ENCODE peak calls at places on chromosomes 4 and X, in eight cellular contexts. A, R, K, D, E, H, G and W are unnamed samples.
A peak's percentile ranks its signal among the peaks of the same experiment; 100 is the strongest.

GRCh38 chr4:63528592-63528991 is 880.7 kb downstream of the TECRL start:
- DNase-seq in A (no peak), R (no peak), K (peak; percentile 3), D (no peak), E (no peak), H (no peak), G (no peak), W (no peak)

GRCh38 chr4:112288455-112288854 is 2.8 kb upstream of the TIFA start:
- DNase-seq in A (no peak), R (no peak), K (no peak), D (no peak), E (no peak), H (no peak), G (peak; percentile 85), W (no peak)

GRCh38 chr4:170007113-170007512 is 19.1 kb downstream of the MFAP3L start:
- DNase-seq in A (no peak), R (no peak), K (no peak), D (no peak), E (peak; percentile 12), H (no peak), G (no peak), W (no peak)

GRCh38 chr4:65416875-65417274 is 253.4 kb downstream of the EPHA5 start:
- DNase-seq in A (no peak), R (no peak), K (peak; percentile 7), D (no peak), E (peak; percentile 42), H (no peak), G (no peak), W (peak; percentile 70)

GRCh38 chrX:1072637-1073377 is 139.6 kb downstream of the CRLF2 start:
- DNase-seq in A (no peak), R (no peak), K (no peak), D (no peak), E (no peak), H (no peak), G (no peak), W (no peak)

GRCh38 chrX:53287493-53288138 is 6.2 kb upstream of the IQSEC2 start:
- DNase-seq in A (peak; percentile 84), R (no peak), K (peak; percentile 66), D (peak; percentile 65), E (peak; percentile 70), H (no peak), G (peak; percentile 7), W (no peak)

GRCh38 chr4:41535911-41536361 is 2.0 kb upstream of the LIMCH1 start:
- DNase-seq in A (no peak), R (no peak), K (peak; percentile 35), D (no peak), E (no peak), H (no peak), G (no peak), W (no peak)

GRCh38 chrX:46770006-46770816 is 11.3 kb upstream of the SLC9A7 start:
- DNase-seq in A (no peak), R (no peak), K (peak; percentile 57), D (no peak), E (peak; percentile 66), H (no peak), G (no peak), W (no peak)

GRCh38 chr4:24914460-24914859 is 1.6 kb upstream of the CCDC149 start:
- DNase-seq in A (no peak), R (no peak), K (no peak), D (no peak), E (no peak), H (no peak), G (no peak), W (no peak)

GRCh38 chr4:186727977-186728519 is 4.4 kb upstream of the FAT1 start:
- DNase-seq in A (no peak), R (no peak), K (peak; percentile 36), D (no peak), E (peak; percentile 53), H (no peak), G (no peak), W (no peak)

GRCh38 chr4:188707036-188707435 is 567.8 kb downstream of the TRIML1 start:
- DNase-seq in A (no peak), R (no peak), K (no peak), D (no peak), E (no peak), H (no peak), G (no peak), W (no peak)

GRCh38 chr4:127188847-127189246 is 443.9 kb upstream of the INTU start:
- DNase-seq in A (no peak), R (no peak), K (no peak), D (peak; percentile 32), E (peak; percentile 36), H (no peak), G (no peak), W (no peak)

GRCh38 chr4:139861471-139861870 is 195.9 kb downstream of the MGST2 start:
- DNase-seq in A (no peak), R (no peak), K (no peak), D (no peak), E (no peak), H (no peak), G (no peak), W (no peak)
- TF ChIP-seq CTCF in A (no peak), R (no peak), K (no peak), D (no peak), E (no peak), H (no peak), G (no peak), W (no peak)

DNA sequence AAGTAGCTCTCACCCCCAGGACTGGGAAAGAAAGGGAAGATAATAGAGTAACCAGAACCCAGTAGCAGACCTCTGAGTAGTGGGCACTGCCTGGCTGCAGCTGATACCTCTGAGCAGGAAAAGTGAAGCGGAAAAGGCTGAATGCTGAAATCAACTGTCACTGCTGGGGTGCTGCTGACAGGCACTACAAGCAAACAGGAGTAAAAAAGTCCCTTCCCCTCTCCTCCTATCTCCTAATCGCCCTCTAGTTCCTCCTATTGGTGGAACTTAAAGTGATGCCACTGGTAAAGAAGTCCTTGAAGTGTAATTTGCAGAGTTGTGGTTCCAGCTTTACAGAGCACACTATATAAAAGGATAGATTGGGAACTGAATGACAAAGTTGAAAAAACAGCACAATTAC is 32.8 kb upstream of the GLRB start:
- DNase-seq in A (no peak), R (no peak), K (peak; percentile 42), D (peak; percentile 16), E (peak; percentile 56), H (no peak), G (no peak), W (no peak)
- TF ChIP-seq CTCF in A (no peak), R (peak; percentile 41), K (peak; percentile 26), D (peak; percentile 34), E (peak; percentile 44), H (no peak), G (no peak), W (peak; percentile 64)

GRCh38 chr4:67721317-67721769 is 20.4 kb upstream of the UBA6 start:
- DNase-seq in A (no peak), R (no peak), K (peak; percentile 43), D (no peak), E (no peak), H (no peak), G (no peak), W (no peak)

GRCh38 chr4:67725981-67726380 is 25.0 kb upstream of the UBA6 start:
- DNase-seq in A (no peak), R (no peak), K (no peak), D (no peak), E (peak; percentile 67), H (no peak), G (no peak), W (no peak)

GRCh38 chr4:67721770-67722597 is 21.0 kb upstream of the UBA6 start:
- DNase-seq in A (no peak), R (no peak), K (peak; percentile 26), D (peak; percentile 67), E (peak; percentile 44), H (no peak), G (no peak), W (no peak)

GRCh38 chr4:67725132-67725531 is 24.2 kb upstream of the UBA6 start:
- DNase-seq in A (no peak), R (no peak), K (peak; percentile 18), D (no peak), E (peak; percentile 32), H (no peak), G (no peak), W (no peak)

DNA sequence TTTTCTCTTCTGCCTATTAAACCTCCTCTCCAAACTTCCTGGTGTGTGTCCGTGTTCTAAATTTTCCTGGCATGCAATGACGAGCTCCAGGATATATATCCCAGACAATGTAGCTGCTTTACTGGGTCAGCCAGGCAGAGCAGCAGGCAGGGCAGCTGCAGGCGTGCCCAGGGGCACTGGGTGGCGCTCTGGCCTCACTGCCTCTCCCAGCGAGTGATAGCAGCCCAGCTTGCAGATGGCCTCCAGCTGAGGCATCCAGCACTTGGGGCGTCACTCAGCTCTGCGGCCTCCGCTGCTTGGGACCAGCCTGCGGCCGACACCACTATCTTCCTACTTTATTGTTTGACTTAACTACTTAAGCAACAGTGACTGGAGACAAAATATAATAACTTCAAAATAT is 23.0 kb upstream of the UBA6 start:
- DNase-seq in A (no peak), R (no peak), K (no peak), D (no peak), E (no peak), H (no peak), G (no peak), W (no peak)
- TF ChIP-seq CTCF in A (no peak), R (no peak), K (no peak), D (peak; percentile 23), E (no peak), H (no peak), G (no peak), W (no peak)

DNA sequence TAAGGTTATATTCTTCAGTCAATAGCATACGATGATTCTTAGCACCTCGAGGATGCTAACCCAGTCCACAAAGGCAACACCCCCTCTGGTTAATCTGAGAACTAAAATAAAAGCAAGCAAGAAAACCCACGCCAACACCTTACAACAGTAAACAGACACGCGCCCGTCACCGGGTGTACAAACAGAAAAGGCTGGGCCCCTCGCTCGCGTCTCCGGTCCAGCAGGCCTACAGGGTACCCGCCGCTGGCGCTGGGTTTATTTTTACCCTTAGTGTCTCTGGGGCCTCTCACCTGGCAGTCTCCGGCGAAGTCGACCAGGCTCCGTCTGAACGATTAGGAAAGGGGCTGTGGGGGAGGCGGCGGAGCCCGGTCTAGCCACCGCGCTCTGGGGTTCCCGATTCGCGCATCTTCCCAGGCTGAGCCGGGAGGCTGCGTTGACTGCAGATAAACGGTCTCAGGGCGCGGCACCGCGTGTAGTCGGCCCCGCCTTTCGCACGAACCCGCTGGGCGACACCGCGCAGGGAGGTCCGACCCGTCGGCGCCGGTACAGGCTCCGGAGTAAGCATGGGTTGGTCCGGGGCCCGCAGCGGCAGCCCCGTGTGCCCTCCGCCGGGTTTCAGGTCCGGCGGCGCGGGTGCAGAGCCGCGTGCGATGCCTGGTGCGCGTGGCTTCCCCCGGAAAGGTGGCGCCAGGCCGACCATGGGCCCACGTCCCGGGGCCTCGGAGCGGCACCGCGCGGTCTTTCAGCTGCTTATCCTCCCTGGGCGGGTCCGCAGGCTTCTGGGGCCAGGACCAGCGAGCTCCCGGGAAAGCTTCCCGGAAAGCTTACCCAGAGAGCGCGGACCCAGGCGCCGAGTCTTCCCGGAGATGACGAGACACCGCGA is at the start of gene SLC9B2:
- DNase-seq in A (peak; percentile 86), R (no peak), K (peak; percentile 74), D (no peak), E (peak; percentile 72), H (peak; percentile 19), G (peak; percentile 73), W (no peak)
- TF ChIP-seq CTCF in A (no peak), R (no peak), K (peak; percentile 19), D (no peak), E (peak; percentile 10), H (no peak), G (no peak), W (peak; percentile 50)

DNA sequence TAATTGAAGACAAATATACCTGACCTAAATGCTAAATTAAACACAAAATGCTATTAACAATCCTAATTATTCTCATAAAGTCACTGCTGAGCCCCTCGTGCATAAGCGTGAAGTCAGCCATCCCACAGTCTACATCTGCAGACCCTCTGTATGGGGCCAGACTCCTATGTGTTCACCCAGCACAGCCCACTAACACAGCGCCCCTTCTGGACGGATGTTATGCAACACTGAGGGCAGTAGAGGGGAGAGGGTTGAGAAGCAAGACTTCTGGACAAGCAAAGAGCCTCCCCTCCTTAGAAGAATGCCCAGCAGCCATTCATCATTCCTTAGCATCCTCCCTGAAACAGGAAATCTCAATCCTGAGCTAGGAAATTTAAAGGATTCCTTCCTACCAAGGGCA is 7.9 kb downstream of the TRPC3 start:
- DNase-seq in A (no peak), R (no peak), K (no peak), D (no peak), E (no peak), H (no peak), G (peak; percentile 32), W (no peak)
- TF ChIP-seq CTCF in A (no peak), R (peak; percentile 21), K (peak; percentile 35), D (peak; percentile 63), E (peak; percentile 35), H (no peak), G (peak; percentile 73), W (peak; percentile 51)